ENCODE peak calls at places on chromosome 16, in seven cellular contexts. One of them, this sample, is unnamed.

GRCh38 chr16:27515874-27516353 is 33.8 kb downstream of the GTF3C1 start:
- DNase-seq in Peyer's patch: no peak
- DNase-seq in transverse colon: no peak
- DNase-seq in gastrocnemius medialis: no peak
- DNase-seq in body of pancreas: peak
- DNase-seq in lower leg skin: no peak
- DNase-seq in A549: peak
- DNase-seq in this sample: peak

GRCh38 chr16:20853981-20854620 is 46.1 kb downstream of the DCUN1D3 start:
- DNase-seq in transverse colon: no peak
- DNase-seq in lower leg skin: no peak
- DNase-seq in A549: no peak
- DNase-seq in body of pancreas: no peak
- DNase-seq in gastrocnemius medialis: no peak
- DNase-seq in Peyer's patch: no peak
- DNase-seq in this sample: no peak

GRCh38 chr16:16037521-16037920 is 88.1 kb downstream of the ABCC1 start:
- DNase-seq in A549: no peak
- DNase-seq in transverse colon: no peak
- DNase-seq in Peyer's patch: no peak
- DNase-seq in body of pancreas: no peak
- DNase-seq in lower leg skin: no peak
- DNase-seq in gastrocnemius medialis: no peak
- DNase-seq in this sample: no peak

GRCh38 chr16:49855280-49855821 is 561 bp downstream of the ZNF423 start:
- DNase-seq in gastrocnemius medialis: peak
- DNase-seq in Peyer's patch: peak
- DNase-seq in A549: peak
- DNase-seq in body of pancreas: peak
- DNase-seq in transverse colon: peak
- DNase-seq in lower leg skin: peak
- DNase-seq in this sample: peak

GRCh38 chr16:51822471-51822870 is 671.4 kb upstream of the SALL1 start:
- DNase-seq in lower leg skin: no peak
- DNase-seq in Peyer's patch: no peak
- DNase-seq in transverse colon: no peak
- DNase-seq in body of pancreas: no peak
- DNase-seq in A549: no peak
- DNase-seq in gastrocnemius medialis: no peak
- DNase-seq in this sample: no peak

GRCh38 chr16:4350365-4350786 is 745 bp downstream of the PAM16 start:
- DNase-seq in Peyer's patch: no peak
- DNase-seq in gastrocnemius medialis: no peak
- DNase-seq in lower leg skin: no peak
- DNase-seq in transverse colon: no peak
- DNase-seq in body of pancreas: no peak
- DNase-seq in A549: no peak
- DNase-seq in this sample: no peak

GRCh38 chr16:1545044-1545736 is 11.7 kb downstream of the TMEM204 start:
- DNase-seq in A549: no peak
- DNase-seq in body of pancreas: no peak
- DNase-seq in lower leg skin: no peak
- DNase-seq in transverse colon: no peak
- DNase-seq in Peyer's patch: no peak
- DNase-seq in gastrocnemius medialis: peak
- DNase-seq in this sample: no peak

GRCh38 chr16:56119138-56119537 is 72.2 kb upstream of the GNAO1 start:
- DNase-seq in A549: no peak
- DNase-seq in transverse colon: no peak
- DNase-seq in Peyer's patch: no peak
- DNase-seq in gastrocnemius medialis: no peak
- DNase-seq in body of pancreas: no peak
- DNase-seq in lower leg skin: no peak
- DNase-seq in this sample: peak

GRCh38 chr16:64250866-64251265 is 871.0 kb downstream of the CDH11 start:
- DNase-seq in transverse colon: no peak
- DNase-seq in gastrocnemius medialis: no peak
- DNase-seq in A549: no peak
- DNase-seq in Peyer's patch: no peak
- DNase-seq in lower leg skin: no peak
- DNase-seq in body of pancreas: no peak
- DNase-seq in this sample: no peak

GRCh38 chr16:13997933-13998332 is 73.2 kb upstream of the MRTFB start:
- DNase-seq in body of pancreas: no peak
- DNase-seq in transverse colon: peak
- DNase-seq in gastrocnemius medialis: no peak
- DNase-seq in Peyer's patch: peak
- DNase-seq in A549: no peak
- DNase-seq in lower leg skin: no peak
- DNase-seq in this sample: peak

GRCh38 chr16:81004646-81005353 is 1.9 kb downstream of the CMC2 start:
- DNase-seq in body of pancreas: no peak
- DNase-seq in lower leg skin: no peak
- DNase-seq in A549: peak
- DNase-seq in transverse colon: no peak
- DNase-seq in Peyer's patch: no peak
- DNase-seq in gastrocnemius medialis: no peak
- DNase-seq in this sample: peak

GRCh38 chr16:2524339-2524938 is 4.3 kb downstream of the AMDHD2 start:
- DNase-seq in lower leg skin: no peak
- DNase-seq in body of pancreas: no peak
- DNase-seq in transverse colon: no peak
- DNase-seq in gastrocnemius medialis: no peak
- DNase-seq in Peyer's patch: no peak
- DNase-seq in A549: no peak
- DNase-seq in this sample: no peak

GRCh38 chr16:931171-931570 is 39.6 kb downstream of the LMF1 start:
- DNase-seq in body of pancreas: no peak
- DNase-seq in lower leg skin: no peak
- DNase-seq in A549: no peak
- DNase-seq in gastrocnemius medialis: no peak
- DNase-seq in Peyer's patch: no peak
- DNase-seq in transverse colon: no peak
- DNase-seq in this sample: no peak

GRCh38 chr16:582614-583331 is 7.1 kb upstream of the RAB40C start:
- DNase-seq in gastrocnemius medialis: no peak
- DNase-seq in A549: no peak
- DNase-seq in body of pancreas: peak
- DNase-seq in transverse colon: no peak
- DNase-seq in lower leg skin: no peak
- DNase-seq in Peyer's patch: no peak
- DNase-seq in this sample: no peak

GRCh38 chr16:11639925-11640899 is 28.0 kb upstream of the SNN start:
- DNase-seq in body of pancreas: peak
- DNase-seq in gastrocnemius medialis: peak
- DNase-seq in Peyer's patch: no peak
- DNase-seq in A549: peak
- DNase-seq in lower leg skin: peak
- DNase-seq in transverse colon: peak
- DNase-seq in this sample: peak

GRCh38 chr16:12113581-12114375 is 137.2 kb downstream of the SNX29 start:
- DNase-seq in gastrocnemius medialis: no peak
- DNase-seq in transverse colon: no peak
- DNase-seq in body of pancreas: no peak
- DNase-seq in A549: no peak
- DNase-seq in Peyer's patch: no peak
- DNase-seq in lower leg skin: no peak
- DNase-seq in this sample: no peak

GRCh38 chr16:1003551-1004347 is 22.2 kb downstream of the SOX8 start:
- DNase-seq in lower leg skin: no peak
- DNase-seq in body of pancreas: no peak
- DNase-seq in gastrocnemius medialis: no peak
- DNase-seq in transverse colon: no peak
- DNase-seq in Peyer's patch: no peak
- DNase-seq in A549: no peak
- DNase-seq in this sample: no peak

GRCh38 chr16:85398050-85398451 is 215.1 kb upstream of the GSE1 start:
- DNase-seq in body of pancreas: peak
- DNase-seq in lower leg skin: no peak
- DNase-seq in gastrocnemius medialis: no peak
- DNase-seq in A549: no peak
- DNase-seq in transverse colon: no peak
- DNase-seq in Peyer's patch: no peak
- DNase-seq in this sample: no peak

GRCh38 chr16:28205117-28205899 is 6.5 kb downstream of the XPO6 start:
- DNase-seq in body of pancreas: no peak
- DNase-seq in transverse colon: no peak
- DNase-seq in lower leg skin: no peak
- DNase-seq in A549: no peak
- DNase-seq in gastrocnemius medialis: no peak
- DNase-seq in Peyer's patch: no peak
- DNase-seq in this sample: no peak

GRCh38 chr16:50671644-50672260 is 9.4 kb downstream of the SNX20 start:
- DNase-seq in body of pancreas: no peak
- DNase-seq in transverse colon: no peak
- DNase-seq in gastrocnemius medialis: no peak
- DNase-seq in A549: no peak
- DNase-seq in Peyer's patch: no peak
- DNase-seq in lower leg skin: no peak
- DNase-seq in this sample: peak

GRCh38 chr16:86823895-86824671 is 245.7 kb downstream of the FOXL1 start:
- DNase-seq in gastrocnemius medialis: no peak
- DNase-seq in Peyer's patch: no peak
- DNase-seq in transverse colon: no peak
- DNase-seq in lower leg skin: peak
- DNase-seq in A549: no peak
- DNase-seq in body of pancreas: no peak
- DNase-seq in this sample: peak

GRCh38 chr16:57413301-57413730 is 8.7 kb downstream of the CCL17 start:
- DNase-seq in lower leg skin: no peak
- DNase-seq in body of pancreas: no peak
- DNase-seq in A549: no peak
- DNase-seq in transverse colon: no peak
- DNase-seq in Peyer's patch: peak
- DNase-seq in gastrocnemius medialis: no peak
- DNase-seq in this sample: no peak
- TF ChIP-seq POLR2A in lower leg skin: no peak
- TF ChIP-seq POLR2A in body of pancreas: no peak
- TF ChIP-seq POLR2A in A549: no peak
- TF ChIP-seq POLR2A in transverse colon: no peak
- TF ChIP-seq POLR2A in Peyer's patch: no peak
- TF ChIP-seq POLR2A in gastrocnemius medialis: no peak
- TF ChIP-seq POLR2A in this sample: no peak

GRCh38 chr16:70438983-70439862 is at the start of gene ST3GAL2:
- DNase-seq in A549: peak
- DNase-seq in lower leg skin: peak
- DNase-seq in body of pancreas: peak
- DNase-seq in gastrocnemius medialis: peak
- DNase-seq in Peyer's patch: peak
- DNase-seq in transverse colon: peak
- DNase-seq in this sample: peak

GRCh38 chr16:70434489-70435260 is 4.2 kb downstream of the ST3GAL2 start:
- DNase-seq in lower leg skin: no peak
- DNase-seq in A549: no peak
- DNase-seq in transverse colon: no peak
- DNase-seq in Peyer's patch: no peak
- DNase-seq in gastrocnemius medialis: no peak
- DNase-seq in body of pancreas: no peak
- DNase-seq in this sample: no peak

GRCh38 chr16:70438325-70438982 is 446 bp downstream of the ST3GAL2 start:
- DNase-seq in lower leg skin: no peak
- DNase-seq in Peyer's patch: no peak
- DNase-seq in transverse colon: peak
- DNase-seq in gastrocnemius medialis: no peak
- DNase-seq in A549: no peak
- DNase-seq in body of pancreas: peak
- DNase-seq in this sample: peak

GRCh38 chr16:70437582-70438324 is 1.1 kb downstream of the ST3GAL2 start:
- DNase-seq in body of pancreas: no peak
- DNase-seq in gastrocnemius medialis: no peak
- DNase-seq in lower leg skin: no peak
- DNase-seq in Peyer's patch: no peak
- DNase-seq in A549: no peak
- DNase-seq in transverse colon: no peak
- DNase-seq in this sample: peak

DNA sequence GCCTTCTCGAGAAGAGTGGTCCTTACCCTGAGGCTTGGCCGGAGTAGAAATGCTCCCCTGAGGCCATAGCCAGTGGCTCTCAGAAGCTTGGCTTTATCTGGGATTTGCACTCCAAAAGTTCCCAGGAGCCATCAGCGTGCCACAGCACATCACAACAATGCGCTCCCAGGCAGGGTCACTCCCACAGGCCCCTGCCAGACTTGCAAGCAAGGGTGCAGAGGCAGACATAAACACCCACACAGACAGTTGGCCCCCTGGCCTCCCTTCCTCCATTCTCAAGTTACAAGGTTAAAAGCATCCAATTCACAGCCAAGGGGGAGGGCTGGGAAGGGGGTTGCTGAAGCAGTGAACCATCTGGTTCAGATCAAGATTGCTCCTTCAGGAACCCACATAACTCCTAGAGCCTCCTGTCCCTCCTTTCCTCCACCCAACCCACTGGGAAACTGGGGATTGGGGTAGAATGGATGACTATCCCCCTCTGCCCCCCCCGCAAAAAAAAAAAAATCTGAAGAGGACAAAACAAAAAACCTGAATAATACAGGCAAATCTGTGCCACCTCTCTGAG is 1.8 kb downstream of the ST3GAL2 start:
- DNase-seq in body of pancreas: no peak
- DNase-seq in Peyer's patch: no peak
- DNase-seq in A549: no peak
- DNase-seq in transverse colon: no peak
- DNase-seq in gastrocnemius medialis: no peak
- DNase-seq in lower leg skin: no peak
- DNase-seq in this sample: peak
- TF ChIP-seq POLR2A in body of pancreas: no peak
- TF ChIP-seq POLR2A in Peyer's patch: no peak
- TF ChIP-seq POLR2A in A549: no peak
- TF ChIP-seq POLR2A in transverse colon: no peak
- TF ChIP-seq POLR2A in gastrocnemius medialis: no peak
- TF ChIP-seq POLR2A in lower leg skin: no peak
- TF ChIP-seq POLR2A in this sample: no peak

GRCh38 chr16:83847371-83848225 is 39.8 kb downstream of the HSBP1 start:
- DNase-seq in A549: no peak
- DNase-seq in Peyer's patch: no peak
- DNase-seq in gastrocnemius medialis: no peak
- DNase-seq in transverse colon: no peak
- DNase-seq in lower leg skin: no peak
- DNase-seq in body of pancreas: no peak
- DNase-seq in this sample: peak
- TF ChIP-seq POLR2A in A549: no peak
- TF ChIP-seq POLR2A in Peyer's patch: no peak
- TF ChIP-seq POLR2A in gastrocnemius medialis: no peak
- TF ChIP-seq POLR2A in transverse colon: no peak
- TF ChIP-seq POLR2A in lower leg skin: no peak
- TF ChIP-seq POLR2A in body of pancreas: no peak
- TF ChIP-seq POLR2A in this sample: no peak

DNA sequence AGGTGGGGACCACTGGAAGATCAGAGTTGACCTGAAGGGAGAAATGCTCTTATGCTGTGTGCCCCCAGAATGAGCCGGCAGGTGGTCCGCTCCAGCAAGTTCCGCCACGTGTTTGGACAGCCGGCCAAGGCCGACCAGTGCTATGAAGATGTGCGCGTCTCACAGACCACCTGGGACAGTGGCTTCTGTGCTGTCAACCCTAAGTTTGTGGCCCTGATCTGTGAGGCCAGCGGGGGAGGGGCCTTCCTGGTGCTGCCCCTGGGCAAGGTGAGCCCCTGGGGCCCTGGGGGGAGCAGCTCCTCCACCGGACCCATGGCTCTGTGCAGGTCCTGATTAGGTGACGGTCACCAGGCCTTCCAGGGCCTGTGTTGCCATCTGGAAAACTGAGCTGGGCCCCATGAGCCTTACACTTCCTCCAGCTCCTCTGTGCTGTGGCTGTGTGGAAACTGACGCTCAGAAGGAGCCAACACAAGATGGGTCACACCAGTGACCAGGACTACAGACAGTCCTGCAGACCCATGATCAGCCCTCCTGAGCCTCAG is 1.8 kb downstream of the CORO1A start:
- DNase-seq in A549: no peak
- DNase-seq in Peyer's patch: peak
- DNase-seq in gastrocnemius medialis: no peak
- DNase-seq in body of pancreas: peak
- DNase-seq in lower leg skin: no peak
- DNase-seq in transverse colon: peak
- DNase-seq in this sample: no peak
- TF ChIP-seq POLR2A in A549: no peak
- TF ChIP-seq POLR2A in Peyer's patch: no peak
- TF ChIP-seq POLR2A in gastrocnemius medialis: no peak
- TF ChIP-seq POLR2A in body of pancreas: no peak
- TF ChIP-seq POLR2A in lower leg skin: no peak
- TF ChIP-seq POLR2A in transverse colon: no peak
- TF ChIP-seq POLR2A in this sample: no peak

This sample was measured in NB4.